ENCODE peak calls at places on chromosomes 4 and X, in six cellular contexts. S, Z, F, B, C and P are unnamed samples.

GRCh38 chrX:10246846-10247245 is 90.1 kb downstream of the CLCN4 start:
- DNase-seq in C (no peak), B (no peak), S (no peak), F (no peak), Z (no peak), P (no peak)

GRCh38 chr4:186693159-186693815 is 30.4 kb downstream of the FAT1 start:
- DNase-seq in S (peak; percentile 97), C (peak; percentile 93), F (peak; percentile 78), B (no peak), Z (no peak), P (no peak)

GRCh38 chrX:107718156-107718621 is 57.4 kb downstream of the TSC22D3 start:
- DNase-seq in C (peak; percentile 92), S (peak; percentile 88), Z (peak; percentile 71), F (no peak), B (no peak), P (peak; percentile 95)

GRCh38 chr4:85491527-85491926 is 16.6 kb downstream of the ARHGAP24 start:
- DNase-seq in Z (no peak), B (no peak), F (no peak), S (no peak), C (no peak), P (no peak)

GRCh38 chrX:81542255-81542654 is 340.4 kb downstream of the SH3BGRL start:
- DNase-seq in C (no peak), F (no peak), B (no peak), S (no peak), Z (no peak), P (no peak)

GRCh38 chr4:106421441-106422296 is 53.1 kb upstream of the GIMD1 start:
- DNase-seq in F (no peak), B (no peak), C (no peak), S (no peak), Z (no peak), P (no peak)

GRCh38 chr4:120198411-120198810 is 131.8 kb upstream of the MAD2L1 start:
- DNase-seq in F (no peak), Z (no peak), S (no peak), C (no peak), B (no peak), P (no peak)

GRCh38 chr4:174358823-174359222 is 75.1 kb downstream of the CEP44 start:
- DNase-seq in B (no peak), C (no peak), S (peak; percentile 92), Z (no peak), F (no peak), P (no peak)

GRCh38 chr4:145019346-145019745 is 78.7 kb downstream of the ANAPC10 start:
- DNase-seq in B (no peak), Z (no peak), C (no peak), S (no peak), F (no peak), P (no peak)

GRCh38 chr4:137638934-137639333 is 106.6 kb upstream of the PCDH18 start:
- DNase-seq in F (no peak), Z (no peak), B (no peak), S (no peak), C (no peak), P (no peak)

GRCh38 chr4:48467442-48467841 is 15.7 kb upstream of the SLC10A4 start:
- DNase-seq in B (no peak), Z (no peak), C (no peak), S (no peak), F (no peak), P (no peak)

GRCh38 chr4:119046263-119046662 is 89.4 kb upstream of the MYOZ2 start:
- DNase-seq in F (peak; percentile 75), S (no peak), Z (no peak), C (peak; percentile 94), B (no peak), P (no peak)

GRCh38 chr4:15077969-15078368 is 75.7 kb downstream of the CPEB2 start:
- DNase-seq in B (no peak), S (peak; percentile 93), F (no peak), Z (no peak), C (no peak), P (no peak)

GRCh38 chr4:105092356-105092755 is 54.3 kb upstream of the TET2 start:
- DNase-seq in S (peak; percentile 95), B (no peak), F (no peak), Z (no peak), C (no peak), P (no peak)

GRCh38 chrX:48475774-48476577 is at the start of gene FTSJ1:
- DNase-seq in B (peak; percentile 84), C (peak; percentile 93), F (peak; percentile 93), S (peak; percentile 91), Z (peak; percentile 91), P (peak; percentile 80)

GRCh38 chrX:116318672-116319071 is 117.7 kb upstream of the SLC6A14 start:
- DNase-seq in F (no peak), B (no peak), C (no peak), Z (no peak), S (no peak), P (no peak)

GRCh38 chrX:154043003-154043402 is 23.3 kb upstream of the IRAK1 start:
- DNase-seq in B (no peak), F (no peak), S (peak; percentile 77), Z (no peak), C (peak; percentile 72), P (no peak)

GRCh38 chrX:33188286-33188685 is 23.1 kb downstream of the DMD start:
- DNase-seq in F (no peak), S (no peak), Z (no peak), B (no peak), C (no peak), P (peak; percentile 71)

GRCh38 chr4:74933562-74934015 is 673 bp downstream of the PARM1 start:
- DNase-seq in F (peak; percentile 67), B (no peak), C (peak; percentile 71), Z (no peak), S (peak; percentile 8), P (no peak)

GRCh38 chrX:105221374-105221773 is 880 bp upstream of the TEX13A start:
- DNase-seq in F (no peak), C (no peak), S (no peak), Z (no peak), B (no peak), P (no peak)

GRCh38 chr4:112348488-112349158 is 51.5 kb downstream of the ALPK1 start:
- DNase-seq in Z (no peak), F (peak; percentile 63), S (peak; percentile 73), B (peak; percentile 47), C (peak; percentile 69), P (peak; percentile 89)

GRCh38 chr4:112340048-112340447 is 42.9 kb downstream of the ALPK1 start:
- DNase-seq in B (no peak), C (no peak), F (no peak), Z (no peak), S (no peak), P (no peak)

DNA sequence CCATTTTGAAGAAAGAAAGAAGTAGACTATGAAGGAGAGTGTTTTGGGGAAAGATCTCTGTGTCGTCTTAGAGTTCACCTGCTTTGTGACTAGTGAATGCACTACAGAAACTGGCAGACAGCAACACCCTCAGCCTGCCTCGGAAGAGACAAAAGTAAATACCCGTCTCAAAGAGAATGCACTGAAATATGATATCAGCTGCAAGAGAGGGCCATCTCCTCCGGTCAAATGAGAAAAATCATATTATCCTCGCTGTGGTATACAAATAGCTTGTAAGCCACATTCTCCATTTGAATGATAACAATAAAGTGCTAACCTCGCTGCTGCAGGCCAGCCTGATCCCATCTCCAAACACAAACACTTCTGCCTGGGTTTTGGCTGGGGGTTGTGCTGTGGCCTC is 46.2 kb downstream of the ALPK1 start:
- DNase-seq in S (no peak), B (no peak), C (no peak), Z (no peak), F (no peak), P (no peak)
- H3K4me3 ChIP-seq in S (no peak overlapping the region), B (no peak overlapping the region), C (no peak overlapping the region), Z (no peak overlapping the region), F (no peak overlapping the region), P (peak overlapping the region; percentile 57)

GRCh38 chr4:98928505-98929340 is at the start of gene EIF4E:
- DNase-seq in F (peak; percentile 99), S (peak; percentile 99), C (peak; percentile 98), B (peak; percentile 88), Z (peak; percentile 98), P (peak; percentile 98)
- TF ChIP-seq CTCF in F (peak; percentile 31), S (peak; percentile 8), C (no peak), B (peak; percentile 9), Z (peak; percentile 38), P (peak; percentile 42)

GRCh38 chrX:11667286-11667685 is 1.6 kb upstream of the ARHGAP6 start:
- DNase-seq in Z (no peak), F (no peak), B (no peak), C (no peak), S (no peak), P (no peak)
- H3K4me3 ChIP-seq in Z (no peak overlapping the region), F (peak overlapping the region; percentile 46), B (no peak overlapping the region), C (no peak overlapping the region), S (no peak overlapping the region), P (no peak overlapping the region)

GRCh38 chrX:29044802-29045201 is 457.6 kb downstream of the IL1RAPL1 start:
- DNase-seq in F (no peak), Z (no peak), S (peak; percentile 1), B (no peak), C (no peak), P (no peak)
- TF ChIP-seq CTCF in F (no peak), Z (no peak), S (peak; percentile 7), B (peak; percentile 15), C (no peak), P (peak; percentile 57)

GRCh38 chrX:100999451-100999850 is 29.9 kb downstream of the ARL13A start:
- DNase-seq in Z (no peak), S (no peak), B (no peak), F (no peak), C (no peak), P (no peak)
- H3K4me3 ChIP-seq in Z (no peak overlapping the region), S (no peak overlapping the region), B (no peak overlapping the region), F (no peak overlapping the region), C (no peak overlapping the region), P (no peak overlapping the region)

GRCh38 chrX:45806410-45807121 is 605.9 kb upstream of the DIPK2B start:
- DNase-seq in B (no peak), Z (peak; percentile 70), F (no peak), C (no peak), S (peak; percentile 97), P (no peak)

GRCh38 chrX:45803383-45803921 is 602.8 kb upstream of the DIPK2B start:
- DNase-seq in F (no peak), B (no peak), S (peak; percentile 97), Z (no peak), C (no peak), P (no peak)

GRCh38 chrX:45799576-45799975 is 598.9 kb upstream of the DIPK2B start:
- DNase-seq in F (no peak), C (no peak), B (no peak), Z (no peak), S (no peak), P (no peak)

DNA sequence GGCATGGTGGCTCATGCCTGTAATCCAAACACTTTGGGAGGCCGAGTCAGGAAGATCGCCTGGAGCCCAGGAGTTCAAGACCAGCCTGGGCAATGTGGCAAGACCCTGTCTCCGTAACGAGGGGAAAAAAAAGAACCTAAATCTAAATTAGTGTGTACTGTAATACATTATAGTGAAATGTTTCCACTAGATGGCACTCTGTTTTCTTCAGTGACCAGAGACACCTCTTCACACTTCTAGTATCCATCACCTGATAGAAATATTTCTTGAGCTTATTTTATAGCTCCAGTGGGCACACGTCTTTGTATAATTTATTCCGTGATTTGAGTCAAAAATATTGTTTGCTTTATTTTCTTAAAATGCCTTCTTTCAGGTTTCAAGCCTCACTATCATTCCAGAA is 600.9 kb upstream of the DIPK2B start:
- DNase-seq in F (no peak), Z (no peak), S (peak; percentile 65), C (no peak), B (no peak), P (no peak)
- TF ChIP-seq CTCF in F (peak; percentile 39), Z (peak; percentile 46), S (peak; percentile 36), C (peak; percentile 9), B (peak; percentile 40), P (peak; percentile 58)